ENCODE peak calls at places on chromosomes 3 and 15, in five cellular contexts. One of them, this sample, is unnamed.

GRCh38 chr3:117149577-117149976 is 440.0 kb downstream of the TUSC7 start:
- DNase-seq in body of pancreas: no peak
- DNase-seq in fibroblast of mammary gland: no peak
- DNase-seq in cardiac fibroblast: no peak
- DNase-seq in HFF-Myc: no peak
- DNase-seq in this sample: no peak

GRCh38 chr3:128051459-128051836 is 789 bp upstream of the SEC61A1 start:
- DNase-seq in body of pancreas: no peak
- DNase-seq in fibroblast of mammary gland: no peak
- DNase-seq in cardiac fibroblast: no peak
- DNase-seq in HFF-Myc: no peak
- DNase-seq in this sample: no peak

GRCh38 chr15:48336940-48337339 is 5.7 kb downstream of the DUT start:
- DNase-seq in body of pancreas: no peak
- DNase-seq in fibroblast of mammary gland: peak; percentile 37
- DNase-seq in cardiac fibroblast: peak; percentile 13
- DNase-seq in HFF-Myc: no peak
- DNase-seq in this sample: peak; percentile 12

GRCh38 chr3:136535906-136536305 is 216.3 kb downstream of the STAG1 start:
- DNase-seq in body of pancreas: no peak
- DNase-seq in fibroblast of mammary gland: peak; percentile 49
- DNase-seq in cardiac fibroblast: no peak
- DNase-seq in HFF-Myc: no peak
- DNase-seq in this sample: no peak

GRCh38 chr3:2589336-2589969 is 490.8 kb downstream of the CNTN4 start:
- DNase-seq in body of pancreas: no peak
- DNase-seq in fibroblast of mammary gland: no peak
- DNase-seq in cardiac fibroblast: no peak
- DNase-seq in HFF-Myc: no peak
- DNase-seq in this sample: no peak

GRCh38 chr3:194134231-194134756 is 1.7 kb upstream of the HES1 start:
- DNase-seq in body of pancreas: no peak
- DNase-seq in fibroblast of mammary gland: peak; percentile 80
- DNase-seq in cardiac fibroblast: no peak
- DNase-seq in HFF-Myc: no peak
- DNase-seq in this sample: no peak

GRCh38 chr3:143480306-143480852 is 360.8 kb downstream of the CHST2 start:
- DNase-seq in body of pancreas: no peak
- DNase-seq in fibroblast of mammary gland: peak; percentile 84
- DNase-seq in cardiac fibroblast: peak; percentile 21
- DNase-seq in HFF-Myc: peak; percentile 33
- DNase-seq in this sample: peak; percentile 36

GRCh38 chr3:76735153-76735552 is 304.7 kb upstream of the ROBO2 start:
- DNase-seq in body of pancreas: peak; percentile 37
- DNase-seq in fibroblast of mammary gland: no peak
- DNase-seq in cardiac fibroblast: no peak
- DNase-seq in HFF-Myc: no peak
- DNase-seq in this sample: no peak

GRCh38 chr3:57142335-57142734 is 22.8 kb downstream of the IL17RD start:
- DNase-seq in body of pancreas: no peak
- DNase-seq in fibroblast of mammary gland: no peak
- DNase-seq in cardiac fibroblast: no peak
- DNase-seq in HFF-Myc: no peak
- DNase-seq in this sample: no peak

GRCh38 chr3:13851091-13851849 is 28.6 kb downstream of the WNT7A start:
- DNase-seq in body of pancreas: no peak
- DNase-seq in fibroblast of mammary gland: no peak
- DNase-seq in cardiac fibroblast: no peak
- DNase-seq in HFF-Myc: no peak
- DNase-seq in this sample: no peak

GRCh38 chr15:49769225-49769624 is 148.4 kb downstream of the DTWD1 start:
- DNase-seq in body of pancreas: no peak
- DNase-seq in fibroblast of mammary gland: peak; percentile 2
- DNase-seq in cardiac fibroblast: peak; percentile 17
- DNase-seq in HFF-Myc: peak; percentile 10
- DNase-seq in this sample: peak; percentile 10

GRCh38 chr3:126084667-126085180 is 800 bp upstream of the SLC41A3 start:
- DNase-seq in body of pancreas: no peak
- DNase-seq in fibroblast of mammary gland: no peak
- DNase-seq in cardiac fibroblast: no peak
- DNase-seq in HFF-Myc: no peak
- DNase-seq in this sample: no peak

GRCh38 chr3:126083511-126083912 is 412 bp downstream of the SLC41A3 start:
- DNase-seq in body of pancreas: peak; percentile 44
- DNase-seq in fibroblast of mammary gland: peak; percentile 27
- DNase-seq in cardiac fibroblast: peak; percentile 37
- DNase-seq in HFF-Myc: no peak
- DNase-seq in this sample: peak; percentile 22

GRCh38 chr3:126085276-126085675 is 1.4 kb upstream of the SLC41A3 start:
- DNase-seq in body of pancreas: no peak
- DNase-seq in fibroblast of mammary gland: no peak
- DNase-seq in cardiac fibroblast: no peak
- DNase-seq in HFF-Myc: no peak
- DNase-seq in this sample: no peak

GRCh38 chr3:126083138-126083445 is 832 bp downstream of the SLC41A3 start:
- DNase-seq in body of pancreas: no peak
- DNase-seq in fibroblast of mammary gland: no peak
- DNase-seq in cardiac fibroblast: no peak
- DNase-seq in HFF-Myc: no peak
- DNase-seq in this sample: no peak

GRCh38 chr3:126083913-126084514 is at the start of gene SLC41A3:
- DNase-seq in body of pancreas: peak; percentile 91
- DNase-seq in fibroblast of mammary gland: peak; percentile 62
- DNase-seq in cardiac fibroblast: peak; percentile 86
- DNase-seq in HFF-Myc: peak; percentile 30
- DNase-seq in this sample: peak; percentile 80
- TF ChIP-seq CTCF in body of pancreas: peak; percentile 33
- TF ChIP-seq CTCF in fibroblast of mammary gland: no peak
- TF ChIP-seq CTCF in cardiac fibroblast: peak; percentile 39
- TF ChIP-seq CTCF in HFF-Myc: peak; percentile 31
- TF ChIP-seq CTCF in this sample: peak; percentile 47

DNA sequence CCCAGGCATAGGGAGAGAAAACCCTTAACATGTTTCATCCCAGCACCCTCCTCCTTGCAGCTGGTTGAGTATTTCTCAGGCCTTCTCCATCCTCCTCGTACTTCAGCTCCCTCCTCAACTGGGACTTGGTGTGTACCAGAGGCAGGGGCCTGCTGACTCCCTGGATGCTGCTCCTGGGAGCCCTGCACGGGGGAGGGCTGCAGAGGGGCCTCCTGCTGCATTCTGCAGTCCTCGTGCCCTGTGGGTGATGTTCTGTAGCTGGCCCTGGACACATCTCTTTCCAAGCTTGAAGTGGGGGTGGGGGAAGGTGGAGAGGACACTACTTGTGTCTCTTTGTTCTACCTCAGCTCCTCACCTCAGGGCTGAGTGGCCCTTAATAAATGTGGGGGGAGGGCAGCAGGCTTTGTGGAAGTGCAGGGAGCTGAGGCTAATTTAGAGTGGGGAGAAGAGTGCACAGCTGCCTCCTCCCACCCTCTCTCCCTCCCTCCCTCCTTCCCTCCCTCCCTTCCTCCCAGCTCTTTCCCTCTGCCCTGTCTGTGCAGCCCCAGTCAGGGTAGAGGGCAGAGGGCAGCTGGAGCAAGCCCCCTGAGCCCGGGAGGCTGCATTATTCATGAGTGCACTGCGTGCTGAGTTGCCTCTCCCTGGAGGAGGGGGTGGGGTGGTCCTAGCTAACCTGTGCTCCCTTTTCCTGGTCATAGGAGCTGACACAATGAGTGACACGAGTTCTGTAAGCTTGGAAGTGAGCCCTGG is 3.7 kb upstream of the GRM2 start:
- DNase-seq in body of pancreas: no peak
- DNase-seq in fibroblast of mammary gland: no peak
- DNase-seq in cardiac fibroblast: no peak
- DNase-seq in HFF-Myc: no peak
- DNase-seq in this sample: no peak
- H3K4me3 ChIP-seq in body of pancreas: no peak overlapping the region
- H3K4me3 ChIP-seq in fibroblast of mammary gland: no peak overlapping the region
- H3K4me3 ChIP-seq in cardiac fibroblast: no peak overlapping the region
- H3K4me3 ChIP-seq in HFF-Myc: no peak overlapping the region
- H3K4me3 ChIP-seq in this sample: no peak overlapping the region

GRCh38 chr3:44987318-44987717 is 11.3 kb downstream of the EXOSC7 start:
- DNase-seq in body of pancreas: no peak
- DNase-seq in fibroblast of mammary gland: no peak
- DNase-seq in cardiac fibroblast: no peak
- DNase-seq in HFF-Myc: no peak
- DNase-seq in this sample: no peak

GRCh38 chr3:44989141-44989540 is 13.1 kb downstream of the EXOSC7 start:
- DNase-seq in body of pancreas: no peak
- DNase-seq in fibroblast of mammary gland: no peak
- DNase-seq in cardiac fibroblast: no peak
- DNase-seq in HFF-Myc: no peak
- DNase-seq in this sample: no peak

GRCh38 chr3:44989636-44990373 is 13.8 kb downstream of the EXOSC7 start:
- DNase-seq in body of pancreas: no peak
- DNase-seq in fibroblast of mammary gland: no peak
- DNase-seq in cardiac fibroblast: no peak
- DNase-seq in HFF-Myc: no peak
- DNase-seq in this sample: peak; percentile 35

GRCh38 chr3:44991326-44991725 is 15.3 kb downstream of the EXOSC7 start:
- DNase-seq in body of pancreas: no peak
- DNase-seq in fibroblast of mammary gland: no peak
- DNase-seq in cardiac fibroblast: no peak
- DNase-seq in HFF-Myc: no peak
- DNase-seq in this sample: no peak

DNA sequence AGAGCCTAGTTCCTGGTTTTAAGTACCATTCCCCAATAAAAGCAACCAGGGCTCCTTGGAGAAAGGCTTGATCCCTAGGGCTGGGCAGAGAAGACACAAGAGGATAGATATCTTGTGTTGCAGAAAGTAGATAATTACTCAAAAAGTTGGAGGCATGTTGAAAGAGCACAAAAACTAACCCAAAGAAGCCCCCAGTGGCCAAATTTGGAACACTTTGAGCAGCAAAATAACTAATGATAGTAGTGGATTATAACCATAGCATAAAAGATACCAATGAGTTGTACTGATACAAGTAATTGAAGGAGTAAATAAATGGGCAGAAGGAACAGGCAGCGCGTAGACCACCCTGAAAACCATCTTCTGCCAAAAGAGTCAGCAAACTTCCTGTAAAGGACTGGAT is 12.0 kb downstream of the EXOSC7 start:
- DNase-seq in body of pancreas: no peak
- DNase-seq in fibroblast of mammary gland: no peak
- DNase-seq in cardiac fibroblast: peak; percentile 26
- DNase-seq in HFF-Myc: no peak
- DNase-seq in this sample: no peak
- TF ChIP-seq CTCF in body of pancreas: peak; percentile 25
- TF ChIP-seq CTCF in fibroblast of mammary gland: peak; percentile 54
- TF ChIP-seq CTCF in cardiac fibroblast: peak; percentile 56
- TF ChIP-seq CTCF in HFF-Myc: peak; percentile 42
- TF ChIP-seq CTCF in this sample: peak; percentile 48

DNA sequence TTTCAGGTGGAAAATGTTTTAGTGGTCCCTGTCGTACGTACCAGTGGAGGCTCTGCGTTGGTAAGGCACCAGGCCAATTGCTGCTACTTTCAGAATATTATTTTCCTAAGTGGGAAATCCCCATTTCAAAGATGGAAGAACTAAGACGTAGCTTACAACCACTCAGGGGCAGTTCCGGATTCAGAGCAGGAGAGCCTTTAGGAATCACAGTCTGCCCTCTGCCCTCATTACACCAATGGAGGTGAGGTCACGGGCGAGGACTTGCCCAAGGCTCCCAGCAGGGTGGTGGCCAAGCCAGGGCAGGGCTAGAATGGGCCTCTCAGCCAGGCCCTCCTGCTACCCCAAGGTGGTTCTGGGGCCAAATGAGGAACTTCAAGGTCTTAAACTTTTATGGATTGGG is 72.6 kb downstream of the RASGRF1 start:
- DNase-seq in body of pancreas: no peak
- DNase-seq in fibroblast of mammary gland: no peak
- DNase-seq in cardiac fibroblast: no peak
- DNase-seq in HFF-Myc: no peak
- DNase-seq in this sample: no peak
- H3K4me3 ChIP-seq in body of pancreas: no peak overlapping the region
- H3K4me3 ChIP-seq in fibroblast of mammary gland: no peak overlapping the region
- H3K4me3 ChIP-seq in cardiac fibroblast: no peak overlapping the region
- H3K4me3 ChIP-seq in HFF-Myc: no peak overlapping the region
- H3K4me3 ChIP-seq in this sample: no peak overlapping the region

GRCh38 chr15:62649793-62650420 is 392.6 kb upstream of the TPM1 start:
- DNase-seq in body of pancreas: peak; percentile 64
- DNase-seq in fibroblast of mammary gland: peak; percentile 67
- DNase-seq in cardiac fibroblast: peak; percentile 55
- DNase-seq in HFF-Myc: no peak
- DNase-seq in this sample: peak; percentile 56

GRCh38 chr15:62653122-62653521 is 389.4 kb upstream of the TPM1 start:
- DNase-seq in body of pancreas: peak; percentile 48
- DNase-seq in fibroblast of mammary gland: no peak
- DNase-seq in cardiac fibroblast: no peak
- DNase-seq in HFF-Myc: no peak
- DNase-seq in this sample: no peak

GRCh38 chr15:62647195-62647865 is 395.2 kb upstream of the TPM1 start:
- DNase-seq in body of pancreas: peak; percentile 47
- DNase-seq in fibroblast of mammary gland: peak; percentile 89
- DNase-seq in cardiac fibroblast: peak; percentile 55
- DNase-seq in HFF-Myc: peak; percentile 58
- DNase-seq in this sample: peak; percentile 87

GRCh38 chr15:62644874-62645755 is 397.4 kb upstream of the TPM1 start:
- DNase-seq in body of pancreas: no peak
- DNase-seq in fibroblast of mammary gland: peak; percentile 46
- DNase-seq in cardiac fibroblast: no peak
- DNase-seq in HFF-Myc: no peak
- DNase-seq in this sample: peak; percentile 46

GRCh38 chr15:62648954-62649353 is 393.6 kb upstream of the TPM1 start:
- DNase-seq in body of pancreas: peak; percentile 21
- DNase-seq in fibroblast of mammary gland: peak; percentile 35
- DNase-seq in cardiac fibroblast: peak; percentile 43
- DNase-seq in HFF-Myc: no peak
- DNase-seq in this sample: no peak
- TF ChIP-seq CTCF in body of pancreas: peak; percentile 31
- TF ChIP-seq CTCF in fibroblast of mammary gland: peak; percentile 36
- TF ChIP-seq CTCF in cardiac fibroblast: peak; percentile 37
- TF ChIP-seq CTCF in HFF-Myc: peak; percentile 13
- TF ChIP-seq CTCF in this sample: no peak

DNA sequence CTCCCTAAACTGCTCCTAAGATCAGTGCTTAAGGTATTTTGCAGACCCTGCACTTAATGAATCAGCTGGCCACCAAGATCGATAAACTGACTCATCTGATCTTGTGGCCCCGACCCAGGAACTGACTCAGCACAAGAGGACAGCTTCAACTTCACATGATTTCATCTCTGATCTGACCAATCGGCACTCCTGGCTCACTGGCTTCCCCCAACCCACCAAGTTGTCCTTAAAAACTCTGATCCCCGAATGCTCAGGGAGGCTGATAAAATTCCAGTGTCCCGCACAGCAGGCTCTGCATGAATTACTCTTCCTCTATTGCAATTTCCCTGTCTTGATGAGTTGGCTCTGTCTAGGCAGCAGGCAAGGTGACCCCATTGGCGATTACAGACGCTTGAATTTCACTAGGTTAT is 13.5 kb downstream of the HTR3E start:
- DNase-seq in body of pancreas: peak; percentile 2
- DNase-seq in fibroblast of mammary gland: peak; percentile 74
- DNase-seq in cardiac fibroblast: no peak
- DNase-seq in HFF-Myc: no peak
- DNase-seq in this sample: peak; percentile 11
- H3K4me3 ChIP-seq in body of pancreas: no peak overlapping the region
- H3K4me3 ChIP-seq in fibroblast of mammary gland: no peak overlapping the region
- H3K4me3 ChIP-seq in cardiac fibroblast: no peak overlapping the region
- H3K4me3 ChIP-seq in HFF-Myc: no peak overlapping the region
- H3K4me3 ChIP-seq in this sample: no peak overlapping the region